ENCODE peak calls at places on chromosomes 12 and 14, in ten cellular contexts. M is endodermal cell; L is stimulated activated CD4-positive, alpha-beta T cell treated with anti-CD3 and anti-CD28 coated beads, Interleukin-4, amount 100 ng/mL, for 4 hours; S is HL-60; W is nephron progenitor cell; J is activated CD4-positive, alpha-beta T cell treated with anti-CD3 and anti-CD28 coated beads, Interleukin-2, amount 50 U/mL, for 1 hour; F is gastrocnemius medialis; E is iPS-NIHi11; X is NCI-H2081; T is GM03348. G is an unnamed sample.

GRCh38 chr12:68461645-68462044 is 129.5 kb upstream of the MDM1 start:
- DNase-seq in M (no peak), F (no peak), E (no peak), T (no peak), X (no peak), S (no peak), L (no peak), W (no peak), J (no peak), G (no peak)

GRCh38 chr14:20417250-20418186 is 4.2 kb upstream of the TEP1 start:
- DNase-seq in L (no peak), X (peak; percentile 29), M (no peak), E (no peak), T (no peak), F (no peak), J (no peak), S (no peak), W (no peak), G (no peak)

GRCh38 chr14:101944451-101944850 is 19.9 kb upstream of the DYNC1H1 start:
- DNase-seq in J (no peak), X (no peak), S (no peak), F (no peak), L (no peak), M (no peak), T (no peak), E (no peak), W (no peak), G (no peak)

GRCh38 chr14:78754059-78754458 is 583.9 kb downstream of the NRXN3 start:
- DNase-seq in X (no peak), W (no peak), J (no peak), T (no peak), S (no peak), M (no peak), L (no peak), E (no peak), F (no peak), G (no peak)

GRCh38 chr12:64891629-64892028 is 67.2 kb downstream of the TBC1D30 start:
- DNase-seq in L (no peak), X (no peak), F (no peak), J (no peak), T (no peak), E (no peak), S (no peak), M (peak; percentile 60), W (no peak), G (no peak)

GRCh38 chr14:41586237-41586636 is 20.4 kb upstream of the LRFN5 start:
- DNase-seq in L (no peak), M (no peak), F (no peak), J (no peak), S (no peak), T (no peak), W (no peak), E (no peak), X (no peak), G (no peak)

GRCh38 chr12:52838871-52839446 is 4.8 kb upstream of the KRT79 start:
- DNase-seq in E (no peak), W (no peak), J (no peak), X (no peak), M (no peak), T (no peak), S (no peak), L (no peak), F (no peak), G (no peak)

GRCh38 chr12:52650520-52651081 is 1.4 kb downstream of the KRT2 start:
- DNase-seq in E (no peak), X (no peak), T (peak; percentile 36), F (no peak), J (no peak), L (no peak), M (peak; percentile 44), S (no peak), W (no peak), G (no peak)

GRCh38 chr12:20822415-20822814 is 11.9 kb downstream of the SLCO1B3 start:
- DNase-seq in S (no peak), M (no peak), F (no peak), T (no peak), E (no peak), X (no peak), J (no peak), W (no peak), L (no peak), G (no peak)

GRCh38 chr14:66709292-66709691 is 201.3 kb downstream of the GPHN start:
- DNase-seq in S (no peak), F (no peak), E (no peak), M (no peak), W (no peak), J (no peak), L (no peak), T (peak; percentile 15), X (no peak), G (no peak)